ENCODE peak calls at places on chromosomes 3 and 15, in ten cellular contexts. One of them, this sample, is unnamed.

GRCh38 chr15:59042041-59042440 is 54.6 kb downstream of the RNF111 start:
- DNase-seq in naive B cell: no peak
- DNase-seq in nephron progenitor cell: no peak
- DNase-seq in A172: no peak
- DNase-seq in stimulated activated naive CD8-positive, alpha-beta T cell treated with anti-CD3 and anti-CD28 coated beads, Interleukin-15, amount 100 ng/mL, for 72 hours: no peak
- DNase-seq in NCI-H510A treated with DMSO at 0.1 percent for 48 hours: no peak
- DNase-seq in AG04450: no peak
- DNase-seq in A549: no peak
- DNase-seq in activated CD4-positive, alpha-beta T cell treated with anti-CD3 and anti-CD28 coated beads, Interleukin-2, amount 50 U/mL, for 1 hour: no peak
- DNase-seq in A673: no peak
- DNase-seq in this sample: no peak

GRCh38 chr3:81444817-81445460 is 316.5 kb downstream of the GBE1 start:
- DNase-seq in naive B cell: no peak
- DNase-seq in nephron progenitor cell: no peak
- DNase-seq in A172: no peak
- DNase-seq in stimulated activated naive CD8-positive, alpha-beta T cell treated with anti-CD3 and anti-CD28 coated beads, Interleukin-15, amount 100 ng/mL, for 72 hours: no peak
- DNase-seq in NCI-H510A treated with DMSO at 0.1 percent for 48 hours: no peak
- DNase-seq in AG04450: no peak
- DNase-seq in A549: no peak
- DNase-seq in activated CD4-positive, alpha-beta T cell treated with anti-CD3 and anti-CD28 coated beads, Interleukin-2, amount 50 U/mL, for 1 hour: no peak
- DNase-seq in A673: no peak
- DNase-seq in this sample: no peak

GRCh38 chr15:91032919-91033803 is 10.8 kb upstream of the VPS33B start:
- DNase-seq in naive B cell: peak
- DNase-seq in nephron progenitor cell: peak
- DNase-seq in A172: peak
- DNase-seq in stimulated activated naive CD8-positive, alpha-beta T cell treated with anti-CD3 and anti-CD28 coated beads, Interleukin-15, amount 100 ng/mL, for 72 hours: peak
- DNase-seq in NCI-H510A treated with DMSO at 0.1 percent for 48 hours: peak
- DNase-seq in AG04450: no peak
- DNase-seq in A549: no peak
- DNase-seq in activated CD4-positive, alpha-beta T cell treated with anti-CD3 and anti-CD28 coated beads, Interleukin-2, amount 50 U/mL, for 1 hour: peak
- DNase-seq in A673: peak
- DNase-seq in this sample: peak

GRCh38 chr15:47184003-47184404 is 533.3 kb upstream of the SEMA6D start:
- DNase-seq in naive B cell: no peak
- DNase-seq in nephron progenitor cell: peak
- DNase-seq in A172: no peak
- DNase-seq in stimulated activated naive CD8-positive, alpha-beta T cell treated with anti-CD3 and anti-CD28 coated beads, Interleukin-15, amount 100 ng/mL, for 72 hours: peak
- DNase-seq in NCI-H510A treated with DMSO at 0.1 percent for 48 hours: no peak
- DNase-seq in AG04450: no peak
- DNase-seq in A549: no peak
- DNase-seq in activated CD4-positive, alpha-beta T cell treated with anti-CD3 and anti-CD28 coated beads, Interleukin-2, amount 50 U/mL, for 1 hour: no peak
- DNase-seq in A673: peak
- DNase-seq in this sample: peak

GRCh38 chr3:13746385-13746784 is 133.5 kb downstream of the WNT7A start:
- DNase-seq in naive B cell: no peak
- DNase-seq in nephron progenitor cell: no peak
- DNase-seq in A172: no peak
- DNase-seq in stimulated activated naive CD8-positive, alpha-beta T cell treated with anti-CD3 and anti-CD28 coated beads, Interleukin-15, amount 100 ng/mL, for 72 hours: no peak
- DNase-seq in NCI-H510A treated with DMSO at 0.1 percent for 48 hours: no peak
- DNase-seq in AG04450: no peak
- DNase-seq in A549: no peak
- DNase-seq in activated CD4-positive, alpha-beta T cell treated with anti-CD3 and anti-CD28 coated beads, Interleukin-2, amount 50 U/mL, for 1 hour: no peak
- DNase-seq in A673: no peak
- DNase-seq in this sample: no peak

GRCh38 chr3:192899540-192899982 is 18.1 kb downstream of the MB21D2 start:
- DNase-seq in naive B cell: no peak
- DNase-seq in nephron progenitor cell: no peak
- DNase-seq in A172: peak
- DNase-seq in stimulated activated naive CD8-positive, alpha-beta T cell treated with anti-CD3 and anti-CD28 coated beads, Interleukin-15, amount 100 ng/mL, for 72 hours: no peak
- DNase-seq in NCI-H510A treated with DMSO at 0.1 percent for 48 hours: no peak
- DNase-seq in AG04450: no peak
- DNase-seq in A549: no peak
- DNase-seq in activated CD4-positive, alpha-beta T cell treated with anti-CD3 and anti-CD28 coated beads, Interleukin-2, amount 50 U/mL, for 1 hour: no peak
- DNase-seq in A673: no peak
- DNase-seq in this sample: no peak

GRCh38 chr15:69095280-69095679 is 65.2 kb upstream of the GLCE start:
- DNase-seq in naive B cell: no peak
- DNase-seq in nephron progenitor cell: no peak
- DNase-seq in A172: no peak
- DNase-seq in stimulated activated naive CD8-positive, alpha-beta T cell treated with anti-CD3 and anti-CD28 coated beads, Interleukin-15, amount 100 ng/mL, for 72 hours: no peak
- DNase-seq in NCI-H510A treated with DMSO at 0.1 percent for 48 hours: no peak
- DNase-seq in AG04450: no peak
- DNase-seq in A549: no peak
- DNase-seq in activated CD4-positive, alpha-beta T cell treated with anti-CD3 and anti-CD28 coated beads, Interleukin-2, amount 50 U/mL, for 1 hour: no peak
- DNase-seq in A673: no peak
- DNase-seq in this sample: no peak

GRCh38 chr3:180870008-180870733 is 42.3 kb upstream of the FXR1 start:
- DNase-seq in naive B cell: no peak
- DNase-seq in nephron progenitor cell: peak
- DNase-seq in A172: no peak
- DNase-seq in stimulated activated naive CD8-positive, alpha-beta T cell treated with anti-CD3 and anti-CD28 coated beads, Interleukin-15, amount 100 ng/mL, for 72 hours: no peak
- DNase-seq in NCI-H510A treated with DMSO at 0.1 percent for 48 hours: no peak
- DNase-seq in AG04450: no peak
- DNase-seq in A549: no peak
- DNase-seq in activated CD4-positive, alpha-beta T cell treated with anti-CD3 and anti-CD28 coated beads, Interleukin-2, amount 50 U/mL, for 1 hour: no peak
- DNase-seq in A673: no peak
- DNase-seq in this sample: no peak

GRCh38 chr3:196044513-196044912 is 37.4 kb downstream of the TFRC start:
- DNase-seq in naive B cell: no peak
- DNase-seq in nephron progenitor cell: no peak
- DNase-seq in A172: no peak
- DNase-seq in stimulated activated naive CD8-positive, alpha-beta T cell treated with anti-CD3 and anti-CD28 coated beads, Interleukin-15, amount 100 ng/mL, for 72 hours: no peak
- DNase-seq in NCI-H510A treated with DMSO at 0.1 percent for 48 hours: no peak
- DNase-seq in AG04450: no peak
- DNase-seq in A549: no peak
- DNase-seq in activated CD4-positive, alpha-beta T cell treated with anti-CD3 and anti-CD28 coated beads, Interleukin-2, amount 50 U/mL, for 1 hour: no peak
- DNase-seq in A673: no peak
- DNase-seq in this sample: no peak

GRCh38 chr3:142858043-142858442 is 30.8 kb downstream of the PCOLCE2 start:
- DNase-seq in naive B cell: no peak
- DNase-seq in nephron progenitor cell: no peak
- DNase-seq in A172: no peak
- DNase-seq in stimulated activated naive CD8-positive, alpha-beta T cell treated with anti-CD3 and anti-CD28 coated beads, Interleukin-15, amount 100 ng/mL, for 72 hours: no peak
- DNase-seq in NCI-H510A treated with DMSO at 0.1 percent for 48 hours: peak
- DNase-seq in AG04450: no peak
- DNase-seq in A549: no peak
- DNase-seq in activated CD4-positive, alpha-beta T cell treated with anti-CD3 and anti-CD28 coated beads, Interleukin-2, amount 50 U/mL, for 1 hour: no peak
- DNase-seq in A673: no peak
- DNase-seq in this sample: no peak

GRCh38 chr3:58308728-58309127 is 2.4 kb downstream of the HTD2 start:
- DNase-seq in naive B cell: no peak
- DNase-seq in nephron progenitor cell: no peak
- DNase-seq in A172: no peak
- DNase-seq in stimulated activated naive CD8-positive, alpha-beta T cell treated with anti-CD3 and anti-CD28 coated beads, Interleukin-15, amount 100 ng/mL, for 72 hours: no peak
- DNase-seq in NCI-H510A treated with DMSO at 0.1 percent for 48 hours: no peak
- DNase-seq in AG04450: no peak
- DNase-seq in A549: no peak
- DNase-seq in activated CD4-positive, alpha-beta T cell treated with anti-CD3 and anti-CD28 coated beads, Interleukin-2, amount 50 U/mL, for 1 hour: no peak
- DNase-seq in A673: no peak
- DNase-seq in this sample: no peak

GRCh38 chr3:120468635-120469295 is 18.0 kb upstream of the FSTL1 start:
- DNase-seq in naive B cell: no peak
- DNase-seq in nephron progenitor cell: no peak
- DNase-seq in A172: no peak
- DNase-seq in stimulated activated naive CD8-positive, alpha-beta T cell treated with anti-CD3 and anti-CD28 coated beads, Interleukin-15, amount 100 ng/mL, for 72 hours: no peak
- DNase-seq in NCI-H510A treated with DMSO at 0.1 percent for 48 hours: no peak
- DNase-seq in AG04450: no peak
- DNase-seq in A549: no peak
- DNase-seq in activated CD4-positive, alpha-beta T cell treated with anti-CD3 and anti-CD28 coated beads, Interleukin-2, amount 50 U/mL, for 1 hour: no peak
- DNase-seq in A673: no peak
- DNase-seq in this sample: no peak

GRCh38 chr3:111539351-111540331 is 2.4 kb upstream of the CD96 start:
- DNase-seq in naive B cell: peak
- DNase-seq in nephron progenitor cell: peak
- DNase-seq in A172: peak
- DNase-seq in stimulated activated naive CD8-positive, alpha-beta T cell treated with anti-CD3 and anti-CD28 coated beads, Interleukin-15, amount 100 ng/mL, for 72 hours: peak
- DNase-seq in NCI-H510A treated with DMSO at 0.1 percent for 48 hours: peak
- DNase-seq in AG04450: no peak
- DNase-seq in A549: peak
- DNase-seq in activated CD4-positive, alpha-beta T cell treated with anti-CD3 and anti-CD28 coated beads, Interleukin-2, amount 50 U/mL, for 1 hour: peak
- DNase-seq in A673: peak
- DNase-seq in this sample: peak

GRCh38 chr15:38705421-38706219 is 141.0 kb upstream of the RASGRP1 start:
- DNase-seq in naive B cell: no peak
- DNase-seq in nephron progenitor cell: no peak
- DNase-seq in A172: no peak
- DNase-seq in stimulated activated naive CD8-positive, alpha-beta T cell treated with anti-CD3 and anti-CD28 coated beads, Interleukin-15, amount 100 ng/mL, for 72 hours: no peak
- DNase-seq in NCI-H510A treated with DMSO at 0.1 percent for 48 hours: no peak
- DNase-seq in AG04450: no peak
- DNase-seq in A549: no peak
- DNase-seq in activated CD4-positive, alpha-beta T cell treated with anti-CD3 and anti-CD28 coated beads, Interleukin-2, amount 50 U/mL, for 1 hour: no peak
- DNase-seq in A673: no peak
- DNase-seq in this sample: no peak